ENCODE peak calls at places on chromosomes 16 and 17, in seven cellular contexts. H is mucosa of descending colon; B is NCI-H510A treated with DMSO at 0.1 percent for 48 hours; T is activated naive CD4-positive, alpha-beta T cell; S is NCI-H1105 treated with DMSO at 0.1 percent for 48 hours; U is stimulated activated CD4-positive, alpha-beta T cell treated with anti-CD3 and anti-CD28 coated beads, Interleukin-12 subunit alpha, Interleukin-12 subunit beta, amount 100 ng/mL, for 48 hours; O is thoracic aorta. C is an unnamed sample.

GRCh38 chr16:69316595-69317034 is 5.5 kb downstream of the VPS4A start:
- DNase-seq in H (no peak), B (no peak), T (no peak), S (no peak), U (no peak), O (no peak), C (no peak)

GRCh38 chr17:39738568-39738901 is 797 bp downstream of the GRB7 start:
- DNase-seq in H (peak), B (peak), T (no peak), S (peak), U (peak), O (no peak), C (peak)

GRCh38 chr16:15952265-15952711 is 2.9 kb downstream of the ABCC1 start:
- DNase-seq in H (no peak), B (no peak), T (no peak), S (no peak), U (no peak), O (no peak), C (no peak)

GRCh38 chr17:82419471-82419995 is 1.1 kb upstream of the OGFOD3 start:
- DNase-seq in H (no peak), B (no peak), T (no peak), S (no peak), U (no peak), O (no peak), C (no peak)

GRCh38 chr17:82384051-82384729 is 12.6 kb downstream of the UTS2R start:
- DNase-seq in H (peak), B (no peak), T (no peak), S (peak), U (no peak), O (no peak), C (no peak)

GRCh38 chr16:27161398-27161797 is 41.9 kb upstream of the KDM8 start:
- DNase-seq in H (no peak), B (no peak), T (no peak), S (no peak), U (no peak), O (no peak), C (no peak)

GRCh38 chr17:77313831-77314230 is 173.1 kb downstream of the SEC14L1 start:
- DNase-seq in H (peak), B (no peak), T (no peak), S (no peak), U (no peak), O (no peak), C (no peak)

GRCh38 chr17:49548506-49549310 is 27.0 kb upstream of the NXPH3 start:
- DNase-seq in H (no peak), B (no peak), T (no peak), S (peak), U (no peak), O (no peak), C (peak)

GRCh38 chr17:13367154-13367553 is 234.6 kb downstream of the HS3ST3A1 start:
- DNase-seq in H (no peak), B (no peak), T (no peak), S (no peak), U (no peak), O (no peak), C (no peak)

GRCh38 chr16:3879258-3879886 is 1.1 kb downstream of the CREBBP start:
- DNase-seq in H (peak), B (no peak), T (no peak), S (no peak), U (peak), O (no peak), C (no peak)

GRCh38 chr17:48633266-48633816 is 7.2 kb upstream of the HOXB9 start:
- DNase-seq in H (no peak), B (no peak), T (no peak), S (no peak), U (no peak), O (no peak), C (no peak)

GRCh38 chr17:61398721-61399130 is 917 bp upstream of the TBX2 start:
- DNase-seq in H (peak), B (no peak), T (no peak), S (no peak), U (no peak), O (no peak), C (no peak)

GRCh38 chr17:50719144-50719923 is at the start of gene LUC7L3:
- DNase-seq in H (peak), B (peak), T (peak), S (peak), U (peak), O (peak), C (peak)

GRCh38 chr17:81163051-81163695 is 2.1 kb upstream of the PVALEF start:
- DNase-seq in H (no peak), B (no peak), T (no peak), S (no peak), U (no peak), O (no peak), C (no peak)

GRCh38 chr17:73090396-73091202 is 1.9 kb downstream of the SLC39A11 start:
- DNase-seq in H (no peak), B (no peak), T (no peak), S (no peak), U (no peak), O (no peak), C (no peak)

GRCh38 chr17:45364531-45365390 is 47.9 kb upstream of the MAP3K14 start:
- DNase-seq in H (no peak), B (peak), T (no peak), S (no peak), U (no peak), O (no peak), C (peak)

GRCh38 chr17:17784599-17785264 is 52.1 kb downstream of the SREBF1 start:
- DNase-seq in H (no peak), B (no peak), T (no peak), S (no peak), U (no peak), O (no peak), C (peak)

GRCh38 chr16:67268136-67268579 is 11.2 kb upstream of the PLEKHG4 start:
- DNase-seq in H (peak), B (no peak), T (no peak), S (no peak), U (no peak), O (no peak), C (no peak)

GRCh38 chr17:18217412-18218015 is 7.9 kb upstream of the LLGL1 start:
- DNase-seq in H (no peak), B (peak), T (peak), S (peak), U (peak), O (no peak), C (peak)

GRCh38 chr16:53829186-53829747 is 125.3 kb downstream of the FTO start:
- DNase-seq in H (no peak), B (no peak), T (no peak), S (no peak), U (no peak), O (no peak), C (no peak)

GRCh38 chr17:72151565-72152391 is 31.0 kb downstream of the SOX9 start:
- DNase-seq in H (no peak), B (peak), T (no peak), S (no peak), U (no peak), O (no peak), C (no peak)

GRCh38 chr16:64738321-64738960 is 383.4 kb downstream of the CDH11 start:
- DNase-seq in H (no peak), B (no peak), T (no peak), S (no peak), U (no peak), O (no peak), C (no peak)

GRCh38 chr16:85699628-85700027 is 10.9 kb upstream of the GINS2 start:
- DNase-seq in H (peak), B (no peak), T (no peak), S (no peak), U (no peak), O (no peak), C (no peak)

GRCh38 chr16:89272631-89273030 is 55.1 kb downstream of the ZNF778 start:
- DNase-seq in H (no peak), B (no peak), T (no peak), S (no peak), U (no peak), O (no peak), C (no peak)

GRCh38 chr16:47258874-47259461 is 115.2 kb upstream of the NETO2 start:
- DNase-seq in H (no peak), B (no peak), T (no peak), S (peak), U (peak), O (no peak), C (peak)

GRCh38 chr16:46932802-46933201 is 40.7 kb downstream of the DNAJA2 start:
- DNase-seq in H (no peak), B (no peak), T (no peak), S (no peak), U (no peak), O (no peak), C (peak)

GRCh38 chr17:50649042-50649908 is 14.6 kb downstream of the ABCC3 start:
- DNase-seq in H (no peak), B (no peak), T (no peak), S (no peak), U (no peak), O (no peak), C (no peak)

GRCh38 chr17:76351526-76352071 is 2.1 kb downstream of the PRPSAP1 start:
- DNase-seq in H (no peak), B (no peak), T (no peak), S (no peak), U (no peak), O (no peak), C (no peak)